ENCODE peak calls at places on chromosomes 1 and 21, in eight cellular contexts. E, N, P, B, I, Z, A and M are unnamed samples.

GRCh38 chr21:42609806-42610205 is 43.6 kb upstream of the PDE9A start:
- DNase-seq in E (no peak), N (no peak), P (no peak), B (no peak), I (no peak), Z (no peak), A (no peak), M (no peak)

GRCh38 chr1:178192686-178193085 is 98.8 kb downstream of the RASAL2 start:
- DNase-seq in E (no peak), N (no peak), P (peak), B (peak), I (no peak), Z (peak), A (peak), M (peak)

GRCh38 chr1:211677659-211678058 is 2.2 kb upstream of the NEK2 start:
- DNase-seq in E (no peak), N (no peak), P (no peak), B (no peak), I (no peak), Z (no peak), A (no peak), M (no peak)

GRCh38 chr1:201790261-201790660 is 38.7 kb upstream of the IPO9 start:
- DNase-seq in E (no peak), N (no peak), P (peak), B (peak), I (no peak), Z (no peak), A (peak), M (peak)

GRCh38 chr1:61561666-61562065 is 163.3 kb downstream of the TM2D1 start:
- DNase-seq in E (no peak), N (no peak), P (peak), B (peak), I (no peak), Z (peak), A (peak), M (peak)

GRCh38 chr1:27868932-27869718 is 3.2 kb upstream of the THEMIS2 start:
- DNase-seq in E (no peak), N (no peak), P (no peak), B (no peak), I (no peak), Z (no peak), A (no peak), M (no peak)

GRCh38 chr1:245195398-245195797 is 40.6 kb downstream of the KIF26B start:
- DNase-seq in E (no peak), N (peak), P (no peak), B (no peak), I (no peak), Z (no peak), A (no peak), M (no peak)

GRCh38 chr1:64000021-64000420 is 203.4 kb upstream of the UBE2U start:
- DNase-seq in E (no peak), N (no peak), P (peak), B (peak), I (no peak), Z (no peak), A (peak), M (no peak)

GRCh38 chr1:221200464-221200863 is 321.2 kb downstream of the HLX start:
- DNase-seq in E (no peak), N (no peak), P (no peak), B (no peak), I (no peak), Z (no peak), A (no peak), M (no peak)

GRCh38 chr1:227134686-227135314 is 183.5 kb downstream of the CDC42BPA start:
- DNase-seq in E (no peak), N (no peak), P (no peak), B (peak), I (no peak), Z (no peak), A (no peak), M (no peak)

GRCh38 chr1:20233866-20234265 is 47.5 kb upstream of the PLA2G2C start:
- DNase-seq in E (no peak), N (no peak), P (no peak), B (no peak), I (no peak), Z (no peak), A (peak), M (no peak)

GRCh38 chr1:216456682-216457081 is 33.4 kb upstream of the USH2A start:
- DNase-seq in E (peak), N (peak), P (peak), B (peak), I (no peak), Z (peak), A (peak), M (peak)

GRCh38 chr1:154866257-154866994 is 3.7 kb downstream of the KCNN3 start:
- DNase-seq in E (no peak), N (no peak), P (no peak), B (peak), I (no peak), Z (no peak), A (no peak), M (no peak)

GRCh38 chr1:221611930-221612777 is 129.7 kb downstream of the DUSP10 start:
- DNase-seq in E (peak), N (no peak), P (peak), B (peak), I (no peak), Z (peak), A (peak), M (peak)

GRCh38 chr21:15754640-15755039 is 24.9 kb downstream of the USP25 start:
- DNase-seq in E (no peak), N (no peak), P (peak), B (peak), I (no peak), Z (no peak), A (peak), M (peak)

GRCh38 chr1:203126151-203126865 is 1.2 kb upstream of the ADORA1 start:
- DNase-seq in E (no peak), N (peak), P (peak), B (peak), I (no peak), Z (no peak), A (peak), M (peak)

GRCh38 chr1:3922851-3923250 is 22.8 kb upstream of the C1orf174 start:
- DNase-seq in E (no peak), N (no peak), P (no peak), B (no peak), I (no peak), Z (no peak), A (no peak), M (no peak)

GRCh38 chr1:228259951-228260350 is 52.1 kb downstream of the OBSCN start:
- DNase-seq in E (no peak), N (no peak), P (no peak), B (no peak), I (no peak), Z (no peak), A (no peak), M (no peak)

GRCh38 chr1:44531785-44532566 is 126.9 kb downstream of the RNF220 start:
- DNase-seq in E (no peak), N (no peak), P (peak), B (peak), I (no peak), Z (no peak), A (peak), M (no peak)

GRCh38 chr1:160359559-160360226 is 7.2 kb upstream of the NHLH1 start:
- DNase-seq in E (no peak), N (no peak), P (no peak), B (peak), I (no peak), Z (no peak), A (peak), M (no peak)

GRCh38 chr1:113453771-113454083 is 63.4 kb downstream of the MAGI3 start:
- DNase-seq in E (no peak), N (no peak), P (peak), B (no peak), I (no peak), Z (no peak), A (no peak), M (no peak)

GRCh38 chr1:45456531-45456930 is 34.4 kb downstream of the TESK2 start:
- DNase-seq in E (no peak), N (no peak), P (no peak), B (no peak), I (no peak), Z (no peak), A (no peak), M (no peak)

GRCh38 chr1:226487921-226488320 is 60.6 kb upstream of the STUM start:
- DNase-seq in E (no peak), N (no peak), P (peak), B (no peak), I (no peak), Z (no peak), A (peak), M (no peak)

GRCh38 chr21:35252831-35253230 is 203.7 kb upstream of the RUNX1 start:
- DNase-seq in E (no peak), N (no peak), P (peak), B (no peak), I (no peak), Z (peak), A (peak), M (peak)

DNA sequence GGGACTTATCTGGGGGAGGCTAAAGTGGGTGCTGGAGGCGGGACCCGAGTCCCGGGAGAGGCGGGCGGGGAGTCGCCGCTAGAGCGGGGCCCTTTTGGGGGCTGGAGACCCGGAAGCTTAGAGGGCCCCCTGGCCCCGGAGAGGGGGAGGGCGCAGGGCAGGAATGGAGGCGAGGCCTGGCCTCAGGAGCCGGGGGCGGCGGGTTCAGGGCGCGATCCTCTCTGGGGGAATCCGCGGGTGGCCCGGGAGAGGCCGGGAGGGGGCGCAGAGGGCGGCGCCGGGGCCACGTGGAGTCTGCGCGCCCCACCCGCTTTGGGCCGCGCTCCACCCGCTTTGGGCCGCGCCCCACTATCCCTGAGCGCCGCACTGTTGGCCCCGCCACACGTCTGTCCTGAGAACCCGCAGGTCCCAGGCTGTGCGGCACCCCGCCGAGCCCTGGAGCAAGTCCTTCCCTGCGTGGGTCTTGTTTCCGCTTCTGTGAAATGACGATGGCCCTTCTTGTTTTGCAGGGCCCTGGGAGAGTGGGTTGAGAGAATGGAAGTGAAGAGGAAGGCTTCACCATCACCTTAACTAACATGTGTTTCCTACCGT is 84.4 kb downstream of the NKAIN1 start:
- DNase-seq in E (peak), N (peak), P (peak), B (peak), I (no peak), Z (no peak), A (peak), M (peak)
- TF ChIP-seq CTCF in E (peak), N (peak), P (peak), B (no peak), I (peak), Z (peak), A (no peak), M (peak)

DNA sequence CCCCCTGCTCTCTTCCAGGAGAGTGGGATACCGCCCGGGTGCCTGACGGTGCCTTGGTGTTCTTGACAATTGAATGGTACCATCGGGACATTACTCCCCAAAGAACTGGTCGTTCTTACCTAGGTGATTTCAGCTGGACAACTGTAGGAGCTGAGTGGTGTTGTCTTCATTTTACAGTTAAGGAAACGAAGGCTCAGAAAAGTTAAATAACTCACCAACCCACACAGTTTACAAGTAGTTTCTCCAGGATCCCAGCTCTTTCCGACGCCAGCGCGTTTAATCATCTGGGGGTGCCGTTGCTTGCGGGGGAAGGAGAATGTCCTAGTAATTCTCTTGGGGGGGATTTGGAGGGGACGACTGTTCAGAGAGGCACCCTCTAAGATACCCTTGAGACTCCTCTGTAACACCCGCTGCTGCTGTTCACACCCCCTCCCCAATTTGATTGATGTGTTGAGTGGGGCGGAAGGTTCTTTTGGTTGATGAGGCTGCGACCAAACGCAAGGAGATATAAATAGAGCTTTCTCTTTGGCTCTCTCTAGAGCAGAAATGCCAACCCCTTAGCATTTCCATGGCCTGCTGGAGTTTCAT is 1.8 kb downstream of the PIK3CD start:
- DNase-seq in E (no peak), N (no peak), P (no peak), B (no peak), I (no peak), Z (no peak), A (no peak), M (no peak)
- H3K4me3 ChIP-seq in E (no peak), N (no peak), P (no peak), B (no peak), I (peak), Z (no peak), A (no peak), M (no peak)

GRCh38 chr1:183652547-183653467 is at the start of gene APOBEC4:
- DNase-seq in E (no peak), N (no peak), P (no peak), B (peak), I (no peak), Z (no peak), A (no peak), M (no peak)

GRCh38 chr1:183653468-183653794 is 315 bp upstream of the APOBEC4 start:
- DNase-seq in E (no peak), N (no peak), P (no peak), B (no peak), I (no peak), Z (no peak), A (no peak), M (no peak)

GRCh38 chr1:183652107-183652506 is 1.0 kb downstream of the APOBEC4 start:
- DNase-seq in E (no peak), N (no peak), P (no peak), B (no peak), I (no peak), Z (no peak), A (no peak), M (no peak)

GRCh38 chr1:183653876-183654451 is 848 bp upstream of the APOBEC4 start:
- DNase-seq in E (no peak), N (no peak), P (no peak), B (no peak), I (no peak), Z (no peak), A (no peak), M (no peak)

GRCh38 chr1:183655562-183656075 is 2.5 kb upstream of the APOBEC4 start:
- DNase-seq in E (peak), N (peak), P (peak), B (peak), I (peak), Z (peak), A (peak), M (peak)
- TF ChIP-seq CTCF in E (peak), N (peak), P (peak), B (peak), I (peak), Z (peak), A (peak), M (peak)

GRCh38 chr21:45406801-45407628 is 2.0 kb downstream of the COL18A1 start:
- DNase-seq in E (no peak), N (peak), P (no peak), B (no peak), I (no peak), Z (no peak), A (peak), M (no peak)

GRCh38 chr21:45409466-45410150 is 4.6 kb downstream of the COL18A1 start:
- DNase-seq in E (peak), N (no peak), P (no peak), B (no peak), I (no peak), Z (no peak), A (peak), M (no peak)

GRCh38 chr21:45407629-45408247 is 2.8 kb downstream of the COL18A1 start:
- DNase-seq in E (no peak), N (no peak), P (peak), B (no peak), I (no peak), Z (no peak), A (no peak), M (no peak)

GRCh38 chr21:45408811-45409261 is 3.9 kb downstream of the COL18A1 start:
- DNase-seq in E (no peak), N (no peak), P (no peak), B (no peak), I (no peak), Z (no peak), A (no peak), M (no peak)

GRCh38 chr21:45408271-45408791 is 3.4 kb downstream of the COL18A1 start:
- DNase-seq in E (no peak), N (no peak), P (no peak), B (no peak), I (no peak), Z (no peak), A (no peak), M (no peak)
- H3K4me3 ChIP-seq in E (no peak), N (no peak), P (peak), B (no peak), I (no peak), Z (no peak), A (no peak), M (no peak)

GRCh38 chr1:116417678-116418077 is 44.6 kb downstream of the ATP1A1 start:
- DNase-seq in E (peak), N (no peak), P (no peak), B (no peak), I (no peak), Z (no peak), A (no peak), M (no peak)

GRCh38 chr1:116416854-116417513 is 43.9 kb downstream of the ATP1A1 start:
- DNase-seq in E (no peak), N (no peak), P (no peak), B (no peak), I (no peak), Z (no peak), A (no peak), M (no peak)

GRCh38 chr1:116414364-116414763 is 41.3 kb downstream of the ATP1A1 start:
- DNase-seq in E (no peak), N (no peak), P (no peak), B (no peak), I (no peak), Z (no peak), A (no peak), M (no peak)

GRCh38 chr1:116415200-116415698 is 42.2 kb downstream of the ATP1A1 start:
- DNase-seq in E (no peak), N (no peak), P (no peak), B (no peak), I (no peak), Z (no peak), A (no peak), M (no peak)

DNA sequence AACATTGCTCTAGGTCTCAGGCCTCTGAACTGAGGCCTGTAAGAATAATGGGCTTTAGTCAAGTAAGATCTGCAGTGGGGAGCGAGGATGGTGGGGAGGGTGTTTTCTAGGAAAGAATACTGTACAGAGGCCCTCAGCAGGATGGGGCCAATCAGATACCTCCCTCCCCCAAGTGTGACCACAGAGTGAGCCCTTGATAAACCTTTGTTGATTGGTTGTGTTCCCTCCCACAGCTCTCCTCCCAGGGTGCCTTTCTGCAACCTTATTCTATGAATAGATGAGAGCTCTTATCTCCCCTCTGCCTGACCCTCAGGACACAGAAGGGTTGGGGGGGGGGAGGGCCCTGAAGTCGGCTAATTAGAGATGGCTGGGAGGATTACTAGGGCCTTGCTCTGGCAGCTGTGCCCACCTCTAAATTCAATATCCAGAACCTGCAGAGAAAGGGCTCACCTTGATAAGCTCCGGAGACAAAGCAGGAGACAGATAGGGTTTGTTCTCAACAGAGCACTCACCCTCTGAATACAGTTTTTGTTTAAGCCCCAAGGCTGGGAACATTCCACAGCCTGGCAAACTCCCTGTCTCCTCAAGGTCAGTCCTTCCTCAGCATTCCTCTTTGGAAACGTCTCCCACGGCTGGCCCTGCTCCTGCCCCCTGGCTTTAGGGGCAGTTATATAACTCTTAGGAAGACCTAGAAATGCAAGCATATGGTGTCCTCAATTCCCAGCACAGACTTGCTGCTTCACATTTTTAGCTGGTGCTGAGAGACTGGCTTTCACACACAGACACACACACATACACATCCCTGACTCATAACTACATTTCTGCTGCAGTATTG is 42.9 kb downstream of the ATP1A1 start:
- DNase-seq in E (no peak), N (peak), P (no peak), B (peak), I (no peak), Z (no peak), A (peak), M (peak)
- TF ChIP-seq CTCF in E (no peak), N (peak), P (no peak), B (peak), I (no peak), Z (no peak), A (no peak), M (no peak)

GRCh38 chr1:6207075-6207885 is 1.4 kb downstream of the RNF207 start:
- DNase-seq in E (no peak), N (no peak), P (no peak), B (no peak), I (no peak), Z (no peak), A (no peak), M (no peak)
- H3K4me3 ChIP-seq in E (no peak), N (no peak), P (peak), B (peak), I (peak), Z (no peak), A (no peak), M (no peak)

GRCh38 chr1:78441921-78442320 is 48.9 kb upstream of the PTGFR start:
- DNase-seq in E (no peak), N (no peak), P (no peak), B (no peak), I (no peak), Z (peak), A (peak), M (peak)
- TF ChIP-seq CTCF in E (no peak), N (no peak), P (no peak), B (no peak), I (no peak), Z (no peak), A (no peak), M (no peak)